ENCODE peak calls at places on chromosomes 1 and 21, in eight cellular contexts. One of them, this sample, is unnamed.

GRCh38 chr1:68107771-68108170 is 57.3 kb upstream of the DIRAS3 start:
- DNase-seq in brain microvascular endothelial cell: peak; percentile 57
- DNase-seq in pancreas: no peak
- DNase-seq in tibial artery: no peak
- DNase-seq in NB4: no peak
- DNase-seq in A549: no peak
- DNase-seq in CD8-positive, alpha-beta T cell: no peak
- DNase-seq in tibial nerve: no peak
- DNase-seq in this sample: no peak

GRCh38 chr1:117842408-117843170 is 86.8 kb downstream of the GDAP2 start:
- DNase-seq in brain microvascular endothelial cell: peak; percentile 27
- DNase-seq in pancreas: no peak
- DNase-seq in tibial artery: no peak
- DNase-seq in NB4: no peak
- DNase-seq in A549: no peak
- DNase-seq in CD8-positive, alpha-beta T cell: no peak
- DNase-seq in tibial nerve: no peak
- DNase-seq in this sample: no peak

GRCh38 chr1:17347769-17348592 is 24.0 kb upstream of the PADI6 start:
- DNase-seq in brain microvascular endothelial cell: peak; percentile 49
- DNase-seq in pancreas: no peak
- DNase-seq in tibial artery: no peak
- DNase-seq in NB4: no peak
- DNase-seq in A549: peak; percentile 32
- DNase-seq in CD8-positive, alpha-beta T cell: no peak
- DNase-seq in tibial nerve: no peak
- DNase-seq in this sample: no peak

GRCh38 chr1:84348240-84348555 is 46.7 kb downstream of the SAMD13 start:
- DNase-seq in brain microvascular endothelial cell: peak; percentile 24
- DNase-seq in pancreas: no peak
- DNase-seq in tibial artery: no peak
- DNase-seq in NB4: peak; percentile 51
- DNase-seq in A549: no peak
- DNase-seq in CD8-positive, alpha-beta T cell: no peak
- DNase-seq in tibial nerve: no peak
- DNase-seq in this sample: no peak

GRCh38 chr1:160020196-160020595 is 11.6 kb downstream of the PIGM start:
- DNase-seq in brain microvascular endothelial cell: no peak
- DNase-seq in pancreas: no peak
- DNase-seq in tibial artery: no peak
- DNase-seq in NB4: no peak
- DNase-seq in A549: no peak
- DNase-seq in CD8-positive, alpha-beta T cell: no peak
- DNase-seq in tibial nerve: no peak
- DNase-seq in this sample: no peak

GRCh38 chr1:25065246-25066238 is 135.5 kb upstream of the RUNX3 start:
- DNase-seq in brain microvascular endothelial cell: no peak
- DNase-seq in pancreas: no peak
- DNase-seq in tibial artery: no peak
- DNase-seq in NB4: no peak
- DNase-seq in A549: no peak
- DNase-seq in CD8-positive, alpha-beta T cell: peak; percentile 81
- DNase-seq in tibial nerve: no peak
- DNase-seq in this sample: no peak

GRCh38 chr1:112673589-112674439 is 645 bp upstream of the MOV10 start:
- DNase-seq in brain microvascular endothelial cell: peak; percentile 66
- DNase-seq in pancreas: peak; percentile 27
- DNase-seq in tibial artery: peak; percentile 47
- DNase-seq in NB4: peak; percentile 34
- DNase-seq in A549: peak; percentile 14
- DNase-seq in CD8-positive, alpha-beta T cell: no peak
- DNase-seq in tibial nerve: no peak
- DNase-seq in this sample: no peak

GRCh38 chr1:214660900-214661299 is 57.9 kb downstream of the CENPF start:
- DNase-seq in brain microvascular endothelial cell: peak; percentile 81
- DNase-seq in pancreas: peak; percentile 18
- DNase-seq in tibial artery: no peak
- DNase-seq in NB4: no peak
- DNase-seq in A549: no peak
- DNase-seq in CD8-positive, alpha-beta T cell: no peak
- DNase-seq in tibial nerve: peak; percentile 64
- DNase-seq in this sample: no peak

GRCh38 chr1:6260961-6261614 is at the start of gene GPR153:
- DNase-seq in brain microvascular endothelial cell: no peak
- DNase-seq in pancreas: no peak
- DNase-seq in tibial artery: no peak
- DNase-seq in NB4: peak; percentile 66
- DNase-seq in A549: no peak
- DNase-seq in CD8-positive, alpha-beta T cell: no peak
- DNase-seq in tibial nerve: no peak
- DNase-seq in this sample: peak; percentile 65

GRCh38 chr21:26795866-26796329 is 49.3 kb downstream of the ADAMTS1 start:
- DNase-seq in brain microvascular endothelial cell: peak; percentile 97
- DNase-seq in pancreas: peak; percentile 33
- DNase-seq in tibial artery: peak; percentile 45
- DNase-seq in NB4: no peak
- DNase-seq in A549: peak; percentile 4
- DNase-seq in CD8-positive, alpha-beta T cell: no peak
- DNase-seq in tibial nerve: peak; percentile 54
- DNase-seq in this sample: peak; percentile 81

GRCh38 chr1:98557808-98558390 is 103.6 kb upstream of the SNX7 start:
- DNase-seq in brain microvascular endothelial cell: no peak
- DNase-seq in pancreas: no peak
- DNase-seq in tibial artery: no peak
- DNase-seq in NB4: no peak
- DNase-seq in A549: no peak
- DNase-seq in CD8-positive, alpha-beta T cell: no peak
- DNase-seq in tibial nerve: no peak
- DNase-seq in this sample: no peak

GRCh38 chr1:220775238-220775853 is 11.4 kb upstream of the MTARC1 start:
- DNase-seq in brain microvascular endothelial cell: peak; percentile 17
- DNase-seq in pancreas: no peak
- DNase-seq in tibial artery: no peak
- DNase-seq in NB4: peak; percentile 51
- DNase-seq in A549: peak; percentile 47
- DNase-seq in CD8-positive, alpha-beta T cell: no peak
- DNase-seq in tibial nerve: no peak
- DNase-seq in this sample: no peak

GRCh38 chr1:197799271-197799670 is 24.0 kb upstream of the DENND1B start:
- DNase-seq in brain microvascular endothelial cell: peak; percentile 81
- DNase-seq in pancreas: no peak
- DNase-seq in tibial artery: no peak
- DNase-seq in NB4: peak; percentile 69
- DNase-seq in A549: no peak
- DNase-seq in CD8-positive, alpha-beta T cell: no peak
- DNase-seq in tibial nerve: no peak
- DNase-seq in this sample: no peak

GRCh38 chr1:243409284-243409683 is 153.4 kb downstream of the SDCCAG8 start:
- DNase-seq in brain microvascular endothelial cell: no peak
- DNase-seq in pancreas: no peak
- DNase-seq in tibial artery: no peak
- DNase-seq in NB4: peak; percentile 19
- DNase-seq in A549: peak; percentile 2
- DNase-seq in CD8-positive, alpha-beta T cell: no peak
- DNase-seq in tibial nerve: no peak
- DNase-seq in this sample: no peak

GRCh38 chr1:247386695-247387094 is 29.3 kb upstream of the NLRP3 start:
- DNase-seq in brain microvascular endothelial cell: peak; percentile 51
- DNase-seq in pancreas: no peak
- DNase-seq in tibial artery: no peak
- DNase-seq in NB4: peak; percentile 54
- DNase-seq in A549: no peak
- DNase-seq in CD8-positive, alpha-beta T cell: no peak
- DNase-seq in tibial nerve: no peak
- DNase-seq in this sample: no peak

GRCh38 chr1:92096317-92096716 is 16.2 kb downstream of the BTBD8 start:
- DNase-seq in brain microvascular endothelial cell: no peak
- DNase-seq in pancreas: no peak
- DNase-seq in tibial artery: no peak
- DNase-seq in NB4: peak; percentile 84
- DNase-seq in A549: no peak
- DNase-seq in CD8-positive, alpha-beta T cell: no peak
- DNase-seq in tibial nerve: no peak
- DNase-seq in this sample: no peak

GRCh38 chr1:174984952-174985351 is 14.8 kb upstream of the CACYBP start:
- DNase-seq in brain microvascular endothelial cell: no peak
- DNase-seq in pancreas: no peak
- DNase-seq in tibial artery: no peak
- DNase-seq in NB4: no peak
- DNase-seq in A549: no peak
- DNase-seq in CD8-positive, alpha-beta T cell: no peak
- DNase-seq in tibial nerve: no peak
- DNase-seq in this sample: no peak

GRCh38 chr1:225460021-225460736 is 32.3 kb upstream of the LBR start:
- DNase-seq in brain microvascular endothelial cell: no peak
- DNase-seq in pancreas: no peak
- DNase-seq in tibial artery: no peak
- DNase-seq in NB4: peak; percentile 25
- DNase-seq in A549: no peak
- DNase-seq in CD8-positive, alpha-beta T cell: no peak
- DNase-seq in tibial nerve: no peak
- DNase-seq in this sample: no peak
- TF ChIP-seq CTCF in brain microvascular endothelial cell: peak; percentile 34
- TF ChIP-seq CTCF in pancreas: no peak
- TF ChIP-seq CTCF in tibial artery: no peak
- TF ChIP-seq CTCF in NB4: no peak
- TF ChIP-seq CTCF in A549: no peak
- TF ChIP-seq CTCF in CD8-positive, alpha-beta T cell: no peak
- TF ChIP-seq CTCF in tibial nerve: no peak
- TF ChIP-seq CTCF in this sample: no peak

DNA sequence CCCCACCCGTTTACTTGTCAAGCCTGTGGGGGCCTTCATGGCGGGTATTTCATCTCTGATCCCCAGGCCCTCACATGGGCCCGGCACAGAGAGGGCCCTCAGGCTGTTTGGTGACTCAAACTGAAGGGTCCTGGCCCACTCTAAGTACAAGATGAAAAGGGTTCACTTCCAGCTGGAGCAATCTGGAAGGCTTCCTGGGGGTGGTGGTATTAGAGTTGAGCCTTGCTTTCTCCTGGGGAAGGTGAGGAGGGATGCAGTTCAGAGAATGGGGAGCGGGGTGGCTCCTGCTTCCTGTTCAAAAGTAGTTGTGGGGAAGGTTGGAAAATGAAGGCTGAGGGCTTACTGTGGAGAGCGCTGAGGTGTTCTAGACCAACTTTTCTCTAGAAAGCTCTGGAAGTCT is 47.7 kb downstream of the DHRS3 start:
- DNase-seq in brain microvascular endothelial cell: no peak
- DNase-seq in pancreas: no peak
- DNase-seq in tibial artery: no peak
- DNase-seq in NB4: no peak
- DNase-seq in A549: no peak
- DNase-seq in CD8-positive, alpha-beta T cell: no peak
- DNase-seq in tibial nerve: no peak
- DNase-seq in this sample: no peak
- H3K4me3 ChIP-seq in brain microvascular endothelial cell: no peak overlapping the region
- H3K4me3 ChIP-seq in pancreas: no peak overlapping the region
- H3K4me3 ChIP-seq in tibial artery: no peak overlapping the region
- H3K4me3 ChIP-seq in NB4: no peak overlapping the region
- H3K4me3 ChIP-seq in A549: no peak overlapping the region
- H3K4me3 ChIP-seq in CD8-positive, alpha-beta T cell: no peak overlapping the region
- H3K4me3 ChIP-seq in tibial nerve: no peak overlapping the region
- H3K4me3 ChIP-seq in this sample: no peak overlapping the region

GRCh38 chr1:65238010-65238409 is 71.3 kb upstream of the DNAJC6 start:
- DNase-seq in brain microvascular endothelial cell: no peak
- DNase-seq in pancreas: no peak
- DNase-seq in tibial artery: no peak
- DNase-seq in NB4: no peak
- DNase-seq in A549: no peak
- DNase-seq in CD8-positive, alpha-beta T cell: no peak
- DNase-seq in tibial nerve: no peak
- DNase-seq in this sample: no peak

GRCh38 chr1:65231718-65232330 is 77.5 kb upstream of the DNAJC6 start:
- DNase-seq in brain microvascular endothelial cell: no peak
- DNase-seq in pancreas: no peak
- DNase-seq in tibial artery: no peak
- DNase-seq in NB4: no peak
- DNase-seq in A549: no peak
- DNase-seq in CD8-positive, alpha-beta T cell: no peak
- DNase-seq in tibial nerve: no peak
- DNase-seq in this sample: no peak

GRCh38 chr1:65232402-65233122 is 76.8 kb upstream of the DNAJC6 start:
- DNase-seq in brain microvascular endothelial cell: peak; percentile 28
- DNase-seq in pancreas: no peak
- DNase-seq in tibial artery: no peak
- DNase-seq in NB4: no peak
- DNase-seq in A549: no peak
- DNase-seq in CD8-positive, alpha-beta T cell: no peak
- DNase-seq in tibial nerve: no peak
- DNase-seq in this sample: no peak

GRCh38 chr1:65233757-65234156 is 75.6 kb upstream of the DNAJC6 start:
- DNase-seq in brain microvascular endothelial cell: no peak
- DNase-seq in pancreas: no peak
- DNase-seq in tibial artery: no peak
- DNase-seq in NB4: no peak
- DNase-seq in A549: no peak
- DNase-seq in CD8-positive, alpha-beta T cell: no peak
- DNase-seq in tibial nerve: no peak
- DNase-seq in this sample: no peak

DNA sequence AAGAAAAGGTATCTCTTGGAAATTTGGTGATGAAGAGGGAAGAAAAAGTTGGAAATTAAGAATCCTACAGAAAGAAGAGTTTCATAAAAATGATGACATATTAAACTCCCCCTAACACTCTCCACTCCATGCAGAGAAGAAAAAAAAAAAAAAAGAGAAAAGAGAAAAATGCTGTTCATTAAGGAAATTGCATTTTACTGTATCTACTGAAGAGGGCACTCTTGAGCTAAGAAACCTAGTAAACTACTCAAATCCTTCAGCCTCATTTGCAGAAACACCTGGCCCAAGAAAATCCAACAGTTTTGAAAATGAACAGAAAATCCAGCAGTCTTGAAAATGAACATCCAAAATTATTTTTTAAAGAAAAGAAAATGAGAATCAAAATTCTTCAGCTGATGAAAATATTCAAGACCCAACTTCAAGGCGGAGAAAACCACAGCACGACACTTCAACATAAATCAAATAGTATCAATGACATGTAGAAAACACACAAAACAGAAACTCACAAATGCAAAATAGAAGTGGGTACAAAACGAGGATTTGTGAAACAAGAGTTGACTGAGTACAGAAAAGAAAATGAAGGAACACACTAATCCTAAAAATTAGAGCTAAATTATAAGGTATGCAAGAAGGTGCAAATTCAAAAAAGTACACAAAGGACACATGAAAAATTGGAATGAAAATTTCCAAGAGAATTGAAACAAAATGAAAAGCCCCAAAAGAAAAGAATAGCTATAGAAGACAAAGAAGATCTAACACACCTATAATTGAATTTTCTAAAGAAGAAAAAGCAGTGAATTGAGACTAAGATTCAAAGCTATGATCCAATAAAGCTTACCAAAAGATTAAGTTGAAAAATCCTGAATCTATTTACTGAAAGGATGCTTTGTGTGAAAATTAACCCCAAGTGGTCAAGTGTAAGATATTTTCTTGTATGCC is 73.2 kb upstream of the DNAJC6 start:
- DNase-seq in brain microvascular endothelial cell: no peak
- DNase-seq in pancreas: no peak
- DNase-seq in tibial artery: no peak
- DNase-seq in NB4: peak; percentile 50
- DNase-seq in A549: no peak
- DNase-seq in CD8-positive, alpha-beta T cell: no peak
- DNase-seq in tibial nerve: no peak
- DNase-seq in this sample: no peak
- TF ChIP-seq CTCF in brain microvascular endothelial cell: peak; percentile 56
- TF ChIP-seq CTCF in pancreas: peak; percentile 16
- TF ChIP-seq CTCF in tibial artery: peak; percentile 31
- TF ChIP-seq CTCF in NB4: peak; percentile 22
- TF ChIP-seq CTCF in A549: peak; percentile 38
- TF ChIP-seq CTCF in CD8-positive, alpha-beta T cell: peak; percentile 33
- TF ChIP-seq CTCF in tibial nerve: peak; percentile 34
- TF ChIP-seq CTCF in this sample: peak; percentile 62

GRCh38 chr1:167723707-167724323 is 2.0 kb downstream of the MPZL1 start:
- DNase-seq in brain microvascular endothelial cell: no peak
- DNase-seq in pancreas: no peak
- DNase-seq in tibial artery: no peak
- DNase-seq in NB4: no peak
- DNase-seq in A549: no peak
- DNase-seq in CD8-positive, alpha-beta T cell: no peak
- DNase-seq in tibial nerve: no peak
- DNase-seq in this sample: no peak
- H3K4me3 ChIP-seq in brain microvascular endothelial cell: peak overlapping the region; percentile 15
- H3K4me3 ChIP-seq in pancreas: no peak overlapping the region
- H3K4me3 ChIP-seq in tibial artery: peak overlapping the region; percentile 84
- H3K4me3 ChIP-seq in NB4: no peak overlapping the region
- H3K4me3 ChIP-seq in A549: peak overlapping the region; percentile 97
- H3K4me3 ChIP-seq in CD8-positive, alpha-beta T cell: no peak overlapping the region
- H3K4me3 ChIP-seq in tibial nerve: no peak overlapping the region
- H3K4me3 ChIP-seq in this sample: no peak overlapping the region

This sample was measured in heart left ventricle.